ENCODE peak calls at places on chromosomes 4 and X, in four cellular contexts. One of them, this sample, is unnamed.

GRCh38 chr4:74473155-74473811 is 28.3 kb downstream of the AREG start:
- DNase-seq in IMR-90: peak
- DNase-seq in GM12878: no peak
- DNase-seq in K562: no peak
- DNase-seq in this sample: peak

GRCh38 chr4:185396724-185397402 is at the start of gene ANKRD37:
- DNase-seq in IMR-90: peak
- DNase-seq in GM12878: no peak
- DNase-seq in K562: peak
- DNase-seq in this sample: peak

GRCh38 chr4:39446842-39447573 is 11.7 kb downstream of the RPL9 start:
- DNase-seq in IMR-90: peak
- DNase-seq in GM12878: peak
- DNase-seq in K562: no peak
- DNase-seq in this sample: no peak

GRCh38 chr4:130359537-130359936 is 1263.6 kb downstream of the C4orf33 start:
- DNase-seq in IMR-90: peak
- DNase-seq in GM12878: no peak
- DNase-seq in K562: no peak
- DNase-seq in this sample: peak

GRCh38 chrX:8364369-8365141 is 100.1 kb upstream of the VCX3B start:
- DNase-seq in IMR-90: no peak
- DNase-seq in GM12878: no peak
- DNase-seq in K562: no peak
- DNase-seq in this sample: peak

GRCh38 chrX:22365460-22365859 is 92.7 kb downstream of the CBLL2 start:
- DNase-seq in IMR-90: peak
- DNase-seq in GM12878: no peak
- DNase-seq in K562: no peak
- DNase-seq in this sample: no peak

GRCh38 chrX:153921511-153922285 is 4.4 kb downstream of the ARHGAP4 start:
- DNase-seq in IMR-90: no peak
- DNase-seq in GM12878: no peak
- DNase-seq in K562: no peak
- DNase-seq in this sample: no peak

GRCh38 chr4:159035570-159035969 is 67.3 kb upstream of the RAPGEF2 start:
- DNase-seq in IMR-90: no peak
- DNase-seq in GM12878: no peak
- DNase-seq in K562: no peak
- DNase-seq in this sample: no peak

GRCh38 chr4:31461425-31461824 is 741.3 kb downstream of the PCDH7 start:
- DNase-seq in IMR-90: no peak
- DNase-seq in GM12878: no peak
- DNase-seq in K562: no peak
- DNase-seq in this sample: no peak

GRCh38 chrX:135556055-135556454 is 35.6 kb downstream of the INTS6L start:
- DNase-seq in IMR-90: no peak
- DNase-seq in GM12878: no peak
- DNase-seq in K562: no peak
- DNase-seq in this sample: no peak

GRCh38 chr4:153234923-153235322 is 30.7 kb downstream of the TRIM2 start:
- DNase-seq in IMR-90: peak
- DNase-seq in GM12878: no peak
- DNase-seq in K562: no peak
- DNase-seq in this sample: no peak

GRCh38 chrX:105063743-105064142 is 156.8 kb downstream of the TEX13A start:
- DNase-seq in IMR-90: no peak
- DNase-seq in GM12878: no peak
- DNase-seq in K562: no peak
- DNase-seq in this sample: no peak

GRCh38 chr4:110055014-110055768 is 142.5 kb downstream of the EGF start:
- DNase-seq in IMR-90: peak
- DNase-seq in GM12878: peak
- DNase-seq in K562: no peak
- DNase-seq in this sample: peak

GRCh38 chr4:87525636-87526035 is 3.5 kb downstream of the SPARCL1 start:
- DNase-seq in IMR-90: peak
- DNase-seq in GM12878: no peak
- DNase-seq in K562: no peak
- DNase-seq in this sample: no peak

GRCh38 chrX:120358687-120359086 is 3.2 kb upstream of the ATP1B4 start:
- DNase-seq in IMR-90: no peak
- DNase-seq in GM12878: no peak
- DNase-seq in K562: no peak
- DNase-seq in this sample: no peak

GRCh38 chrX:39016551-39016950 is 215.3 kb downstream of the MID1IP1 start:
- DNase-seq in IMR-90: no peak
- DNase-seq in GM12878: no peak
- DNase-seq in K562: no peak
- DNase-seq in this sample: no peak

GRCh38 chr4:851701-852430 is 25.9 kb upstream of the CPLX1 start:
- DNase-seq in IMR-90: no peak
- DNase-seq in GM12878: no peak
- DNase-seq in K562: no peak
- DNase-seq in this sample: no peak

GRCh38 chr4:15466596-15466995 is 3.1 kb upstream of the CC2D2A start:
- DNase-seq in IMR-90: no peak
- DNase-seq in GM12878: no peak
- DNase-seq in K562: no peak
- DNase-seq in this sample: no peak

GRCh38 chr4:56086073-56086521 is 137.4 kb downstream of the CEP135 start:
- DNase-seq in IMR-90: no peak
- DNase-seq in GM12878: no peak
- DNase-seq in K562: no peak
- DNase-seq in this sample: no peak

GRCh38 chr4:103074598-103075434 is 1.7 kb downstream of the SLC9B2 start:
- DNase-seq in IMR-90: peak
- DNase-seq in GM12878: peak
- DNase-seq in K562: no peak
- DNase-seq in this sample: no peak

GRCh38 chr4:127244515-127244914 is 388.2 kb upstream of the INTU start:
- DNase-seq in IMR-90: no peak
- DNase-seq in GM12878: no peak
- DNase-seq in K562: no peak
- DNase-seq in this sample: no peak

GRCh38 chr4:128288689-128289106 is 1.1 kb upstream of the PGRMC2 start:
- DNase-seq in IMR-90: peak
- DNase-seq in GM12878: peak
- DNase-seq in K562: no peak
- DNase-seq in this sample: no peak

GRCh38 chrX:9464435-9465371 is at the start of gene TBL1X:
- DNase-seq in IMR-90: peak
- DNase-seq in GM12878: no peak
- DNase-seq in K562: peak
- DNase-seq in this sample: peak

GRCh38 chrX:65644621-65645287 is 22.7 kb upstream of the MSN start:
- DNase-seq in IMR-90: peak
- DNase-seq in GM12878: no peak
- DNase-seq in K562: peak
- DNase-seq in this sample: no peak

GRCh38 chrX:41313419-41313818 is 20.5 kb upstream of the DDX3X start:
- DNase-seq in IMR-90: peak
- DNase-seq in GM12878: no peak
- DNase-seq in K562: no peak
- DNase-seq in this sample: no peak

GRCh38 chr4:4341861-4342650 is 44.8 kb upstream of the NSG1 start:
- DNase-seq in IMR-90: no peak
- DNase-seq in GM12878: no peak
- DNase-seq in K562: no peak
- DNase-seq in this sample: no peak

GRCh38 chr4:128512161-128512560 is 224.5 kb upstream of the PGRMC2 start:
- DNase-seq in IMR-90: no peak
- DNase-seq in GM12878: no peak
- DNase-seq in K562: no peak
- DNase-seq in this sample: no peak

GRCh38 chr4:179751669-179752068 is 2309.4 kb upstream of the AGA start:
- DNase-seq in IMR-90: no peak
- DNase-seq in GM12878: no peak
- DNase-seq in K562: no peak
- DNase-seq in this sample: no peak

GRCh38 chr4:128519163-128519810 is 231.7 kb upstream of the PGRMC2 start:
- DNase-seq in IMR-90: peak
- DNase-seq in GM12878: no peak
- DNase-seq in K562: no peak
- DNase-seq in this sample: no peak

GRCh38 chr4:106369456-106370060 is 980 bp upstream of the GIMD1 start:
- DNase-seq in IMR-90: peak
- DNase-seq in GM12878: peak
- DNase-seq in K562: peak
- DNase-seq in this sample: peak

GRCh38 chr4:104868942-104869341 is 277.7 kb upstream of the TET2 start:
- DNase-seq in IMR-90: no peak
- DNase-seq in GM12878: peak
- DNase-seq in K562: no peak
- DNase-seq in this sample: no peak

GRCh38 chrX:152641996-152642395 is 4.3 kb downstream of the GABRQ start:
- DNase-seq in IMR-90: peak
- DNase-seq in GM12878: no peak
- DNase-seq in K562: peak
- DNase-seq in this sample: no peak

GRCh38 chrX:39874202-39874816 is 223.4 kb downstream of the BCOR start:
- DNase-seq in IMR-90: peak
- DNase-seq in GM12878: peak
- DNase-seq in K562: no peak
- DNase-seq in this sample: no peak

GRCh38 chr4:1939664-1940509 is 68.7 kb downstream of the NSD2 start:
- DNase-seq in IMR-90: peak
- DNase-seq in GM12878: no peak
- DNase-seq in K562: no peak
- DNase-seq in this sample: peak

GRCh38 chr4:138972956-138973819 is 42.4 kb upstream of the NOCT start:
- DNase-seq in IMR-90: no peak
- DNase-seq in GM12878: no peak
- DNase-seq in K562: peak
- DNase-seq in this sample: no peak

GRCh38 chr4:87966095-87966496 is 9.4 kb upstream of the SPP1 start:
- DNase-seq in IMR-90: no peak
- DNase-seq in GM12878: no peak
- DNase-seq in K562: no peak
- DNase-seq in this sample: no peak

GRCh38 chrX:16778545-16778944 is 7.7 kb upstream of the TXLNG start:
- DNase-seq in IMR-90: peak
- DNase-seq in GM12878: no peak
- DNase-seq in K562: no peak
- DNase-seq in this sample: peak

GRCh38 chr4:98046665-98047064 is 96.6 kb downstream of the STPG2 start:
- DNase-seq in IMR-90: no peak
- DNase-seq in GM12878: no peak
- DNase-seq in K562: no peak
- DNase-seq in this sample: no peak

DNA sequence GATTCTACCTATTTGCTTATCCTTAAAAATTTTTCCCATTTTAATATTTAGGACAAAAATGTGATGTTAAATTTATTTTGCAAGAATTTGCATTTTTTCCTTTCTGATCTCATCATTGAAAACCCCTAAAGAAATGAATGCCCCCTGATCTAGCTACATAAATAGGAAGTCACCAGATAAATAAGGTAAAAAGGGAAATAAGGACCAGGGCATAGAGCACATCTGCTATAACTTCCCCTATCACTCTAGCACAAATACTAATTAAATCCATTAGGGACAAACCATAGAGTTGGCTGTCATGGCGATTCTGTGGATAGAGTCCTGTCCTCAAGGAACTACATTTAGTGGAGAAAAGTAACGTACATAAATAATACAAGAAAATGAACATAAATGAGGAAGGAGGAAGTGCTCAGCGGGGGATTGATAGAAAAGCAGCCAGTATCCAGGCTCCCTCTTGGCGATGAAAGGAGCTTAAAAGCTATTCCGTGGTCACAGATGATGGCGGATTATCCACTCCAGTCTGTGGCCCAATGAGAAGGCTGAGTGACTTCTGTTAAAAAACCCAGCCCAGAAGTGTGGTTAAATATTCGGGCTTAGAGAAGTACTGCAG is 76.9 kb upstream of the RPL34 start:
- DNase-seq in IMR-90: no peak
- DNase-seq in GM12878: no peak
- DNase-seq in K562: no peak
- DNase-seq in this sample: no peak
- H2AFZ ChIP-seq in IMR-90: no peak
- H2AFZ ChIP-seq in GM12878: no peak
- H2AFZ ChIP-seq in K562: no peak
- H2AFZ ChIP-seq in this sample: no peak

DNA sequence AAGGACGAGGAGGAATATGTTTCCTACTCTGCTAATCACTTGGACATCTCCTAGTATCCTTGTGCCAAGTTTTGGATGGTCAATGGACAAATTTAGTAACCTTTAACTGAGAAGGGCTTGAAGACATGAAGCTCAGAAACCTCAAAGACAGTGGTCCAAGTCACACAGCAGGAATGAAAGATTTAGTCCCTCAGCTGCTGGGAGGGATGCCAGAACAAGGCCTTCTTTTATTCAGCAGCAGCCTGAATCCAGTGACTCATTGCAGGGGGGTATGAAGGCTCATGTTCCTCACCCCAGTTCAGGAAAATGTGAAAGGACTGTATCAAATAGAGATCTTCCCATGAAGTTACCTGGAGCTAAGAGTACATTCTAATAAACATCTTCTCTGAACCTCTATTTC is 214.9 kb upstream of the UGT8 start:
- DNase-seq in IMR-90: peak
- DNase-seq in GM12878: no peak
- DNase-seq in K562: no peak
- DNase-seq in this sample: no peak
- TF ChIP-seq BHLHE40 in IMR-90: no peak
- TF ChIP-seq BHLHE40 in GM12878: no peak
- TF ChIP-seq BHLHE40 in K562: no peak
- TF ChIP-seq BHLHE40 in this sample: no peak

GRCh38 chr4:154586296-154587033 is 4.1 kb downstream of the FGA start:
- DNase-seq in IMR-90: no peak
- DNase-seq in GM12878: no peak
- DNase-seq in K562: no peak
- DNase-seq in this sample: no peak
- H2AFZ ChIP-seq in IMR-90: no peak
- H2AFZ ChIP-seq in GM12878: no peak
- H2AFZ ChIP-seq in K562: peak
- H2AFZ ChIP-seq in this sample: no peak

GRCh38 chr4:10032625-10033024 is 11.3 kb upstream of the SLC2A9 start:
- DNase-seq in IMR-90: peak
- DNase-seq in GM12878: no peak
- DNase-seq in K562: no peak
- DNase-seq in this sample: peak

GRCh38 chr4:10034136-10034535 is 12.8 kb upstream of the SLC2A9 start:
- DNase-seq in IMR-90: no peak
- DNase-seq in GM12878: no peak
- DNase-seq in K562: no peak
- DNase-seq in this sample: no peak

GRCh38 chr4:10034612-10035104 is 13.4 kb upstream of the SLC2A9 start:
- DNase-seq in IMR-90: no peak
- DNase-seq in GM12878: no peak
- DNase-seq in K562: no peak
- DNase-seq in this sample: no peak

GRCh38 chr4:10031663-10032590 is 10.6 kb upstream of the SLC2A9 start:
- DNase-seq in IMR-90: no peak
- DNase-seq in GM12878: no peak
- DNase-seq in K562: no peak
- DNase-seq in this sample: no peak

GRCh38 chr4:10033191-10033881 is 12.0 kb upstream of the SLC2A9 start:
- DNase-seq in IMR-90: peak
- DNase-seq in GM12878: no peak
- DNase-seq in K562: peak
- DNase-seq in this sample: no peak
- TF ChIP-seq BHLHE40 in IMR-90: no peak
- TF ChIP-seq BHLHE40 in GM12878: no peak
- TF ChIP-seq BHLHE40 in K562: no peak
- TF ChIP-seq BHLHE40 in this sample: no peak